ENCODE peak calls at places on chromosomes 16 and 17, in five cellular contexts. One of them, this sample, is unnamed.
A peak's percentile ranks its signal among the peaks of the same experiment; 100 is the strongest.

GRCh38 chr17:21034350-21035235 is 8.2 kb downstream of the USP22 start:
- DNase-seq in HFF-Myc: no peak
- DNase-seq in endodermal cell: no peak
- DNase-seq in cardiac fibroblast: peak; percentile 46
- DNase-seq in hepatic stellate cell: no peak
- DNase-seq in this sample: peak; percentile 21

GRCh38 chr16:88306860-88307545 is 75.8 kb upstream of the ZNF469 start:
- DNase-seq in hepatic stellate cell: peak; percentile 99
- DNase-seq in endodermal cell: no peak
- DNase-seq in HFF-Myc: peak; percentile 67
- DNase-seq in cardiac fibroblast: peak; percentile 96
- DNase-seq in this sample: peak; percentile 100

GRCh38 chr17:41773190-41773588 is 13.3 kb downstream of the JUP start:
- DNase-seq in HFF-Myc: peak; percentile 71
- DNase-seq in cardiac fibroblast: peak; percentile 91
- DNase-seq in hepatic stellate cell: peak; percentile 92
- DNase-seq in endodermal cell: peak; percentile 81
- DNase-seq in this sample: peak; percentile 73

GRCh38 chr17:15513058-15513858 is 45.8 kb upstream of the CDRT4 start:
- DNase-seq in cardiac fibroblast: peak; percentile 58
- DNase-seq in hepatic stellate cell: no peak
- DNase-seq in endodermal cell: no peak
- DNase-seq in HFF-Myc: no peak
- DNase-seq in this sample: peak; percentile 24

GRCh38 chr17:151886-152859 is 14.8 kb downstream of the SCGB1C2 start:
- DNase-seq in HFF-Myc: no peak
- DNase-seq in hepatic stellate cell: no peak
- DNase-seq in endodermal cell: no peak
- DNase-seq in cardiac fibroblast: peak; percentile 49
- DNase-seq in this sample: peak; percentile 5

GRCh38 chr17:7588553-7589203 is 1.2 kb downstream of the SOX15 start:
- DNase-seq in HFF-Myc: no peak
- DNase-seq in cardiac fibroblast: no peak
- DNase-seq in hepatic stellate cell: no peak
- DNase-seq in endodermal cell: peak; percentile 74
- DNase-seq in this sample: no peak

GRCh38 chr16:66935319-66936011 is at the start of gene CES2:
- DNase-seq in endodermal cell: peak; percentile 68
- DNase-seq in HFF-Myc: no peak
- DNase-seq in hepatic stellate cell: peak; percentile 77
- DNase-seq in cardiac fibroblast: peak; percentile 40
- DNase-seq in this sample: peak; percentile 54

GRCh38 chr16:69756705-69757104 is 2.0 kb upstream of the NOB1 start:
- DNase-seq in cardiac fibroblast: no peak
- DNase-seq in HFF-Myc: no peak
- DNase-seq in endodermal cell: no peak
- DNase-seq in hepatic stellate cell: no peak
- DNase-seq in this sample: no peak

GRCh38 chr17:46859996-46860395 is 8.6 kb downstream of the WNT9B start:
- DNase-seq in cardiac fibroblast: no peak
- DNase-seq in endodermal cell: peak; percentile 50
- DNase-seq in hepatic stellate cell: no peak
- DNase-seq in HFF-Myc: no peak
- DNase-seq in this sample: no peak

GRCh38 chr16:68833251-68833650 is 10.1 kb upstream of the TANGO6 start:
- DNase-seq in hepatic stellate cell: no peak
- DNase-seq in endodermal cell: no peak
- DNase-seq in HFF-Myc: no peak
- DNase-seq in cardiac fibroblast: no peak
- DNase-seq in this sample: no peak

GRCh38 chr17:81032641-81033422 is 2.1 kb upstream of the BAIAP2 start:
- DNase-seq in HFF-Myc: no peak
- DNase-seq in hepatic stellate cell: no peak
- DNase-seq in endodermal cell: no peak
- DNase-seq in cardiac fibroblast: no peak
- DNase-seq in this sample: no peak

GRCh38 chr17:3593384-3593783 is 15.8 kb downstream of the TRPV1 start:
- DNase-seq in HFF-Myc: no peak
- DNase-seq in hepatic stellate cell: no peak
- DNase-seq in endodermal cell: no peak
- DNase-seq in cardiac fibroblast: no peak
- DNase-seq in this sample: no peak

GRCh38 chr17:36510636-36511035 is 24.0 kb downstream of the MYO19 start:
- DNase-seq in cardiac fibroblast: no peak
- DNase-seq in hepatic stellate cell: no peak
- DNase-seq in HFF-Myc: no peak
- DNase-seq in endodermal cell: peak; percentile 39
- DNase-seq in this sample: no peak

GRCh38 chr17:19485800-19486340 is 47.8 kb upstream of the SLC47A1 start:
- DNase-seq in endodermal cell: no peak
- DNase-seq in cardiac fibroblast: no peak
- DNase-seq in hepatic stellate cell: no peak
- DNase-seq in HFF-Myc: no peak
- DNase-seq in this sample: no peak

GRCh38 chr16:71927383-71927782 is 32.1 kb downstream of the IST1 start:
- DNase-seq in hepatic stellate cell: peak; percentile 53
- DNase-seq in endodermal cell: no peak
- DNase-seq in cardiac fibroblast: peak; percentile 93
- DNase-seq in HFF-Myc: peak; percentile 92
- DNase-seq in this sample: peak; percentile 96

GRCh38 chr17:43356999-43357398 is 41.8 kb upstream of the ARL4D start:
- DNase-seq in HFF-Myc: no peak
- DNase-seq in cardiac fibroblast: peak; percentile 92
- DNase-seq in hepatic stellate cell: peak; percentile 84
- DNase-seq in endodermal cell: no peak
- DNase-seq in this sample: peak; percentile 93

GRCh38 chr16:90040152-90041023 is 21.1 kb upstream of the DBNDD1 start:
- DNase-seq in hepatic stellate cell: no peak
- DNase-seq in cardiac fibroblast: no peak
- DNase-seq in HFF-Myc: no peak
- DNase-seq in endodermal cell: no peak
- DNase-seq in this sample: no peak

GRCh38 chr16:21276090-21276489 is 2.0 kb downstream of the CRYM start:
- DNase-seq in cardiac fibroblast: no peak
- DNase-seq in endodermal cell: no peak
- DNase-seq in HFF-Myc: no peak
- DNase-seq in hepatic stellate cell: no peak
- DNase-seq in this sample: peak; percentile 12

GRCh38 chr17:5283531-5284315 is 1.6 kb downstream of the RABEP1 start:
- DNase-seq in cardiac fibroblast: peak; percentile 12
- DNase-seq in hepatic stellate cell: no peak
- DNase-seq in endodermal cell: no peak
- DNase-seq in HFF-Myc: no peak
- DNase-seq in this sample: no peak

GRCh38 chr17:52606098-52606497 is 447.6 kb upstream of the CA10 start:
- DNase-seq in hepatic stellate cell: no peak
- DNase-seq in cardiac fibroblast: peak; percentile 14
- DNase-seq in endodermal cell: no peak
- DNase-seq in HFF-Myc: no peak
- DNase-seq in this sample: peak; percentile 0